ENCODE peak calls at places on chromosomes 3 and 15, in five cellular contexts. S is stomach, C is GM06990, H is pancreas, D is COR-L47. W is an unnamed sample.

GRCh38 chr3:365268-365667 is 168.7 kb downstream of the CHL1 start:
- DNase-seq in S (no peak), D (no peak), H (no peak), C (no peak), W (no peak)

GRCh38 chr3:88137836-88138235 is 11.9 kb upstream of the C3orf38 start:
- DNase-seq in H (no peak), C (no peak), D (no peak), S (no peak), W (no peak)

GRCh38 chr15:95448531-95449210 is 881.8 kb upstream of the NR2F2 start:
- DNase-seq in H (no peak), C (no peak), D (no peak), S (no peak), W (no peak)

GRCh38 chr3:145678401-145678800 is 482.6 kb downstream of the PLOD2 start:
- DNase-seq in H (no peak), S (no peak), D (no peak), C (no peak), W (no peak)

GRCh38 chr3:10317961-10318350 is 3.0 kb downstream of the SEC13 start:
- DNase-seq in C (no peak), S (no peak), H (no peak), D (no peak), W (no peak)

GRCh38 chr15:100033140-100033857 is 300.1 kb upstream of the LYSMD4 start:
- DNase-seq in S (no peak), C (no peak), H (no peak), D (no peak), W (no peak)

GRCh38 chr3:179956416-179956830 is 80.3 kb downstream of the PEX5L start:
- DNase-seq in D (no peak), S (no peak), C (peak; percentile 67), H (no peak), W (no peak)

GRCh38 chr15:67109141-67110034 is 44.0 kb downstream of the SMAD3 start:
- DNase-seq in C (peak; percentile 85), S (no peak), D (no peak), H (no peak), W (no peak)

GRCh38 chr15:35690698-35691116 is 144.7 kb upstream of the DPH6 start:
- DNase-seq in S (no peak), C (no peak), D (no peak), H (no peak), W (peak; percentile 54)

GRCh38 chr15:70582143-70582945 is 181.0 kb downstream of the UACA start:
- DNase-seq in C (no peak), S (no peak), H (no peak), D (no peak), W (no peak)

GRCh38 chr3:62562596-62562995 is 189.2 kb upstream of the FEZF2 start:
- DNase-seq in H (no peak), D (no peak), S (no peak), C (no peak), W (no peak)

GRCh38 chr3:184696643-184697042 is 15.2 kb downstream of the MAGEF1 start:
- DNase-seq in H (no peak), D (no peak), C (no peak), S (no peak), W (no peak)

GRCh38 chr3:31412832-31413231 is 119.9 kb upstream of the STT3B start:
- DNase-seq in H (no peak), S (no peak), D (no peak), C (no peak), W (no peak)

GRCh38 chr15:59074607-59075006 is 30.3 kb upstream of the CCNB2 start:
- DNase-seq in D (no peak), H (no peak), S (no peak), C (no peak), W (no peak)

GRCh38 chr3:125594581-125595011 is 701 bp downstream of the OSBPL11 start:
- DNase-seq in S (no peak), H (peak; percentile 63), C (peak; percentile 31), D (no peak), W (peak; percentile 42)

GRCh38 chr15:83208357-83208661 is 686 bp upstream of the HDGFL3 start:
- DNase-seq in S (no peak), H (no peak), C (no peak), D (peak; percentile 39), W (no peak)

GRCh38 chr15:101320501-101321052 is 25.5 kb upstream of the SNRPA1 start:
- DNase-seq in C (no peak), S (peak; percentile 40), H (no peak), D (no peak), W (no peak)

GRCh38 chr3:77780621-77781020 is 740.7 kb downstream of the ROBO2 start:
- DNase-seq in H (no peak), C (no peak), D (no peak), S (no peak), W (no peak)

GRCh38 chr15:65383991-65384390 is 6.2 kb upstream of the IGDCC3 start:
- DNase-seq in H (no peak), C (no peak), D (no peak), S (no peak), W (no peak)